ENCODE peak calls at places on chromosomes 16 and 17, in seven cellular contexts. One of them, this sample, is unnamed. For H3K9me3 and H3K27me3, the result is how much of the 10 kb centered on the place peaks cover.

GRCh38 chr17:39196820-39197331 is 593 bp downstream of the CACNB1 start:
- DNase-seq in cardiac muscle cell: no peak
- DNase-seq in CD4-positive, CD25-positive, alpha-beta regulatory T cell: no peak
- DNase-seq in left lung: peak
- DNase-seq in stomach: no peak
- DNase-seq in fibroblast of lung: no peak
- DNase-seq in spleen: no peak
- DNase-seq in this sample: peak

GRCh38 chr16:86510465-86511261 is at the start of gene FOXF1:
- DNase-seq in cardiac muscle cell: peak
- DNase-seq in CD4-positive, CD25-positive, alpha-beta regulatory T cell: no peak
- DNase-seq in left lung: no peak
- DNase-seq in stomach: no peak
- DNase-seq in fibroblast of lung: peak
- DNase-seq in spleen: no peak
- DNase-seq in this sample: no peak

GRCh38 chr17:20994779-20995149 is 48.0 kb downstream of the USP22 start:
- DNase-seq in cardiac muscle cell: no peak
- DNase-seq in CD4-positive, CD25-positive, alpha-beta regulatory T cell: no peak
- DNase-seq in left lung: no peak
- DNase-seq in stomach: no peak
- DNase-seq in fibroblast of lung: no peak
- DNase-seq in spleen: no peak
- DNase-seq in this sample: no peak

GRCh38 chr16:84459941-84460405 is 44.5 kb downstream of the MEAK7 start:
- DNase-seq in cardiac muscle cell: no peak
- DNase-seq in CD4-positive, CD25-positive, alpha-beta regulatory T cell: no peak
- DNase-seq in left lung: no peak
- DNase-seq in stomach: no peak
- DNase-seq in fibroblast of lung: no peak
- DNase-seq in spleen: peak
- DNase-seq in this sample: peak

GRCh38 chr17:37802712-37803416 is 58.0 kb upstream of the HNF1B start:
- DNase-seq in cardiac muscle cell: peak
- DNase-seq in CD4-positive, CD25-positive, alpha-beta regulatory T cell: no peak
- DNase-seq in left lung: no peak
- DNase-seq in stomach: peak
- DNase-seq in fibroblast of lung: peak
- DNase-seq in spleen: no peak
- DNase-seq in this sample: no peak

GRCh38 chr17:58918072-58918471 is 162.4 kb downstream of the PPM1E start:
- DNase-seq in cardiac muscle cell: no peak
- DNase-seq in CD4-positive, CD25-positive, alpha-beta regulatory T cell: no peak
- DNase-seq in left lung: no peak
- DNase-seq in stomach: no peak
- DNase-seq in fibroblast of lung: no peak
- DNase-seq in spleen: no peak
- DNase-seq in this sample: no peak

GRCh38 chr17:31392856-31393748 is 1.6 kb downstream of the RAB11FIP4 start:
- DNase-seq in cardiac muscle cell: no peak
- DNase-seq in CD4-positive, CD25-positive, alpha-beta regulatory T cell: no peak
- DNase-seq in left lung: no peak
- DNase-seq in stomach: peak
- DNase-seq in fibroblast of lung: no peak
- DNase-seq in spleen: peak
- DNase-seq in this sample: peak

GRCh38 chr16:66266436-66267286 is 99.8 kb upstream of the CDH5 start:
- DNase-seq in cardiac muscle cell: peak
- DNase-seq in CD4-positive, CD25-positive, alpha-beta regulatory T cell: no peak
- DNase-seq in left lung: peak
- DNase-seq in stomach: no peak
- DNase-seq in fibroblast of lung: peak
- DNase-seq in spleen: no peak
- DNase-seq in this sample: peak

GRCh38 chr17:43767713-43768059 is 9.1 kb upstream of the SOST start:
- DNase-seq in cardiac muscle cell: no peak
- DNase-seq in CD4-positive, CD25-positive, alpha-beta regulatory T cell: no peak
- DNase-seq in left lung: no peak
- DNase-seq in stomach: peak
- DNase-seq in fibroblast of lung: no peak
- DNase-seq in spleen: no peak
- DNase-seq in this sample: no peak

GRCh38 chr17:41679740-41680425 is 8.8 kb upstream of the EIF1 start:
- DNase-seq in cardiac muscle cell: no peak
- DNase-seq in CD4-positive, CD25-positive, alpha-beta regulatory T cell: no peak
- DNase-seq in left lung: no peak
- DNase-seq in stomach: no peak
- DNase-seq in fibroblast of lung: no peak
- DNase-seq in spleen: no peak
- DNase-seq in this sample: no peak

GRCh38 chr17:4744999-4745969 is 5.6 kb upstream of the CXCL16 start:
- DNase-seq in cardiac muscle cell: peak
- DNase-seq in CD4-positive, CD25-positive, alpha-beta regulatory T cell: no peak
- DNase-seq in left lung: peak
- DNase-seq in stomach: no peak
- DNase-seq in fibroblast of lung: no peak
- DNase-seq in spleen: no peak
- DNase-seq in this sample: no peak

GRCh38 chr16:30025156-30025555 is 2.2 kb downstream of the C16orf92 start:
- DNase-seq in cardiac muscle cell: no peak
- DNase-seq in CD4-positive, CD25-positive, alpha-beta regulatory T cell: no peak
- DNase-seq in left lung: peak
- DNase-seq in stomach: no peak
- DNase-seq in fibroblast of lung: no peak
- DNase-seq in spleen: no peak
- DNase-seq in this sample: no peak

GRCh38 chr17:49455226-49455968 is 39.7 kb upstream of the NGFR start:
- DNase-seq in cardiac muscle cell: no peak
- DNase-seq in CD4-positive, CD25-positive, alpha-beta regulatory T cell: no peak
- DNase-seq in left lung: no peak
- DNase-seq in stomach: no peak
- DNase-seq in fibroblast of lung: no peak
- DNase-seq in spleen: no peak
- DNase-seq in this sample: no peak

GRCh38 chr16:2783581-2784375 is 3.6 kb downstream of the PRSS33 start:
- DNase-seq in cardiac muscle cell: no peak
- DNase-seq in CD4-positive, CD25-positive, alpha-beta regulatory T cell: no peak
- DNase-seq in left lung: no peak
- DNase-seq in stomach: no peak
- DNase-seq in fibroblast of lung: no peak
- DNase-seq in spleen: peak
- DNase-seq in this sample: peak

GRCh38 chr16:86171329-86171728 is 272.4 kb downstream of the IRF8 start:
- DNase-seq in cardiac muscle cell: peak
- DNase-seq in CD4-positive, CD25-positive, alpha-beta regulatory T cell: no peak
- DNase-seq in left lung: no peak
- DNase-seq in stomach: no peak
- DNase-seq in fibroblast of lung: peak
- DNase-seq in spleen: no peak
- DNase-seq in this sample: no peak

GRCh38 chr16:68676113-68676860 is 31.2 kb downstream of the CDH3 start:
- DNase-seq in cardiac muscle cell: no peak
- DNase-seq in CD4-positive, CD25-positive, alpha-beta regulatory T cell: no peak
- DNase-seq in left lung: no peak
- DNase-seq in stomach: no peak
- DNase-seq in fibroblast of lung: no peak
- DNase-seq in spleen: no peak
- DNase-seq in this sample: no peak

DNA sequence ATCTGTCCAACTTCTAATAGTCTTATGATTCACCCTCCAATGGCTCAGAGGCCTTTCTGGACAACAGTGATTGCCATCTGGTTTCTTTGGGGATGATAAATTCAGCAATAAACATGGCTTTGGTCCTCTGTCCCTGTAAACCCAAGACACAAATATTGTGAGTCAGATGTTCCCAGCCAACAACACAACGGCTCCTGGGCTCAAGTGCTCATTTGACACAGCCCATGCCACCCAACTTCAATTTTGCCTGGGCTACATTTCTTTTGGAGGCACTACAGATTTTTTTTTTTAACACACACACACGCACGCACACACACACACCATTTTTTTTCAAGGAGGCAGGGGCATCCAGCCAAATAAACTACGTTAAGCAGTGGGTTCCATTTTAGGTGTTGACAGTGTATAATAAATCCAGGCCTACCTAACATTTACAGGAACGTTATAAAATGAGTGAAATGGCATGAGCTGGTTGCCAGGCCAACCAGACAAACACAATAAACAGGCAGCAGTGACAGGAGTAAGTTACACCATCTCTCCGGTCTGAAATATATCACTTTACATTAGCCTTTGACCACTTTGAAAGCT is 939.9 kb upstream of the SOX9 start:
- DNase-seq in cardiac muscle cell: peak
- DNase-seq in CD4-positive, CD25-positive, alpha-beta regulatory T cell: no peak
- DNase-seq in left lung: no peak
- DNase-seq in stomach: no peak
- DNase-seq in fibroblast of lung: peak
- DNase-seq in spleen: no peak
- DNase-seq in this sample: no peak
- H3K4me3 ChIP-seq in cardiac muscle cell: no peak
- H3K4me3 ChIP-seq in CD4-positive, CD25-positive, alpha-beta regulatory T cell: no peak
- H3K4me3 ChIP-seq in left lung: no peak
- H3K4me3 ChIP-seq in stomach: no peak
- H3K4me3 ChIP-seq in fibroblast of lung: no peak
- H3K4me3 ChIP-seq in spleen: no peak
- H3K4me3 ChIP-seq in this sample: no peak

GRCh38 chr17:83202002-83203000 is 122.9 kb downstream of the METRNL start:
- DNase-seq in cardiac muscle cell: no peak
- DNase-seq in CD4-positive, CD25-positive, alpha-beta regulatory T cell: no peak
- DNase-seq in left lung: peak
- DNase-seq in stomach: peak
- DNase-seq in fibroblast of lung: no peak
- DNase-seq in spleen: peak
- DNase-seq in this sample: peak
- H3K9me3 ChIP-seq in cardiac muscle cell: under half
- H3K9me3 ChIP-seq in CD4-positive, CD25-positive, alpha-beta regulatory T cell: under half
- H3K9me3 ChIP-seq in left lung: under half
- H3K9me3 ChIP-seq in stomach: under half
- H3K9me3 ChIP-seq in fibroblast of lung: under half
- H3K9me3 ChIP-seq in spleen: under half
- H3K9me3 ChIP-seq in this sample: under half

DNA sequence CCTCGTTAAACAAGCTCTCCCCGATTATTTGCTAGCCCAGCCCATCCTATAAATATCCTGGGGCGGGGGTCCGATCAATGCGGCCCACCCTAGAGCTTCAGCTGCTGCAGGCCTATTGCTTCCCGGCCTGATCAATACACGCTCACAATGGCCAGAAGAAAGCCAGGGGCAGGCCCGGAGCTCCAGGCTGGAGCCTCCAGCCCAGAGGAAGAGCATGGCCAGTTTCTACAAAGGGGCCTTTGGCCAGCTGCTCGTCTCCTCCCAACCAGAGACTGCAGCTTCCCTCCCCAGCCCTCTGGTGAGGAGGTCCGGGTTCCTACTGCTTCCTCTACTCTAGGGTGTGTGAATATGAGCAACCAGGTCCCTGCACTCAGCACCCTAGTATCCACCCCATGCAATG is 36.7 kb downstream of the SALL1 start:
- DNase-seq in cardiac muscle cell: no peak
- DNase-seq in CD4-positive, CD25-positive, alpha-beta regulatory T cell: no peak
- DNase-seq in left lung: no peak
- DNase-seq in stomach: no peak
- DNase-seq in fibroblast of lung: no peak
- DNase-seq in spleen: no peak
- DNase-seq in this sample: no peak
- H3K27me3 ChIP-seq in cardiac muscle cell: half or more
- H3K27me3 ChIP-seq in CD4-positive, CD25-positive, alpha-beta regulatory T cell: under half
- H3K27me3 ChIP-seq in left lung: under half
- H3K27me3 ChIP-seq in stomach: under half
- H3K27me3 ChIP-seq in fibroblast of lung: under half
- H3K27me3 ChIP-seq in spleen: half or more
- H3K27me3 ChIP-seq in this sample: under half

DNA sequence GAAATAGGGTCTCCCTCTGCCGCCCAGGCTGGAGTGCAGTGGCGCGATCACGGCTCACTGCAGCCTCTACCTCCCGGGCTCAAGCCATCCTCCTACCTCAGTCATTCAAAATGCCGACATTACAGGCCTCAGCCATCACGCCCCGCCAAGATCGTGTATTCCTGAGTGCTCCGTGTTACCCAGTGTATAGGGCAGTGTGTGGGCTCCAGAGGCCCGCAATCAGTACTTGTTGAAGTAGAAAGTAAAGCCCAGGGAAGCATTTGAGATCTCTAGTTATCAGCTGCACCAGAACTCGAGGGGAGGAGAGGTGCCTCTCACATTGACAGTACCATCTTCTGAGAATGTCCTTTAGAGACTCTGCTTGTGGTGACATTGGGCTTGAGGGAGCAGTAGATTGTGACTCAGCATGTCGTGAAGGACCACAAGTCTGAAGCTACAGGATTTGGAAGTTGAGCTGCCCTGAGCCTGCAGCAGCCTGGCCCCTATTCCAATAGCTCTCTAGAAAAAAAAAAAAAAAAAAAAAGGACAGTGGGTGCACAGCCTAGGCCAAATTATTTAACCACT is 1.1 kb upstream of the PRPSAP1 start:
- DNase-seq in cardiac muscle cell: no peak
- DNase-seq in CD4-positive, CD25-positive, alpha-beta regulatory T cell: no peak
- DNase-seq in left lung: peak
- DNase-seq in stomach: no peak
- DNase-seq in fibroblast of lung: no peak
- DNase-seq in spleen: no peak
- DNase-seq in this sample: no peak
- H3K4me3 ChIP-seq in cardiac muscle cell: peak
- H3K4me3 ChIP-seq in CD4-positive, CD25-positive, alpha-beta regulatory T cell: no peak
- H3K4me3 ChIP-seq in left lung: no peak
- H3K4me3 ChIP-seq in stomach: peak
- H3K4me3 ChIP-seq in fibroblast of lung: no peak
- H3K4me3 ChIP-seq in spleen: no peak
- H3K4me3 ChIP-seq in this sample: peak

GRCh38 chr17:22303096-22303495 is 610.8 kb downstream of the KCNJ18 start:
- DNase-seq in cardiac muscle cell: no peak
- DNase-seq in CD4-positive, CD25-positive, alpha-beta regulatory T cell: no peak
- DNase-seq in left lung: no peak
- DNase-seq in stomach: no peak
- DNase-seq in fibroblast of lung: no peak
- DNase-seq in spleen: no peak
- DNase-seq in this sample: no peak

GRCh38 chr17:22305356-22306071 is 613.2 kb downstream of the KCNJ18 start:
- DNase-seq in cardiac muscle cell: no peak
- DNase-seq in CD4-positive, CD25-positive, alpha-beta regulatory T cell: no peak
- DNase-seq in left lung: no peak
- DNase-seq in stomach: no peak
- DNase-seq in fibroblast of lung: no peak
- DNase-seq in spleen: no peak
- DNase-seq in this sample: no peak

GRCh38 chr17:22301353-22301745 is 609.0 kb downstream of the KCNJ18 start:
- DNase-seq in cardiac muscle cell: no peak
- DNase-seq in CD4-positive, CD25-positive, alpha-beta regulatory T cell: no peak
- DNase-seq in left lung: no peak
- DNase-seq in stomach: no peak
- DNase-seq in fibroblast of lung: no peak
- DNase-seq in spleen: no peak
- DNase-seq in this sample: no peak

GRCh38 chr17:22303865-22304264 is 611.5 kb downstream of the KCNJ18 start:
- DNase-seq in cardiac muscle cell: no peak
- DNase-seq in CD4-positive, CD25-positive, alpha-beta regulatory T cell: no peak
- DNase-seq in left lung: no peak
- DNase-seq in stomach: no peak
- DNase-seq in fibroblast of lung: no peak
- DNase-seq in spleen: no peak
- DNase-seq in this sample: no peak

GRCh38 chr17:22304667-22305303 is 612.5 kb downstream of the KCNJ18 start:
- DNase-seq in cardiac muscle cell: no peak
- DNase-seq in CD4-positive, CD25-positive, alpha-beta regulatory T cell: no peak
- DNase-seq in left lung: no peak
- DNase-seq in stomach: no peak
- DNase-seq in fibroblast of lung: no peak
- DNase-seq in spleen: no peak
- DNase-seq in this sample: no peak
- H3K9me3 ChIP-seq in cardiac muscle cell: under half
- H3K9me3 ChIP-seq in CD4-positive, CD25-positive, alpha-beta regulatory T cell: under half
- H3K9me3 ChIP-seq in left lung: half or more
- H3K9me3 ChIP-seq in stomach: under half
- H3K9me3 ChIP-seq in fibroblast of lung: under half
- H3K9me3 ChIP-seq in spleen: half or more
- H3K9me3 ChIP-seq in this sample: under half

This sample was measured in upper lobe of right lung.